ENCODE peak calls at places on chromosome 20, in seven cellular contexts. J is breast epithelium, C is choroid plexus epithelial cell, N is PC-3, A is fibroblast of villous mesenchyme, K is GM06990, S is AG04450. Y is an unnamed sample.

GRCh38 chr20:22532598-22532997 is 51.8 kb downstream of the FOXA2 start:
- DNase-seq in A (no peak), N (no peak), S (no peak), J (no peak), K (no peak), C (no peak), Y (no peak)

GRCh38 chr20:25067102-25067987 is 9.4 kb upstream of the ACSS1 start:
- DNase-seq in S (no peak), J (peak), N (no peak), A (no peak), K (no peak), C (no peak), Y (no peak)

GRCh38 chr20:38275815-38276550 is 15.4 kb upstream of the KIAA1755 start:
- DNase-seq in K (no peak), C (peak), N (peak), S (peak), J (no peak), A (peak), Y (no peak)

GRCh38 chr20:1816384-1817381 is 78.5 kb upstream of the SIRPA start:
- DNase-seq in N (peak), A (no peak), S (no peak), K (no peak), C (no peak), J (no peak), Y (no peak)

GRCh38 chr20:48538058-48538825 is 289.6 kb downstream of the PREX1 start:
- DNase-seq in C (peak), N (peak), S (no peak), K (no peak), J (no peak), A (peak), Y (no peak)

GRCh38 chr20:20480689-20481088 is 112.8 kb downstream of the INSM1 start:
- DNase-seq in J (no peak), A (peak), S (no peak), N (peak), K (no peak), C (peak), Y (no peak)

GRCh38 chr20:48716086-48716485 is 111.7 kb downstream of the PREX1 start:
- DNase-seq in C (no peak), K (peak), A (no peak), J (no peak), N (no peak), S (no peak), Y (peak)

GRCh38 chr20:33401922-33402369 is 627 bp upstream of the CDK5RAP1 start:
- DNase-seq in K (no peak), N (no peak), S (no peak), C (peak), A (peak), J (no peak), Y (peak)

GRCh38 chr20:13289031-13289430 is 68.0 kb downstream of the ISM1 start:
- DNase-seq in A (no peak), J (no peak), K (no peak), S (no peak), N (no peak), C (no peak), Y (no peak)

GRCh38 chr20:19944772-19945459 is 72.2 kb upstream of the NAA20 start:
- DNase-seq in K (peak), N (no peak), J (no peak), C (peak), S (no peak), A (peak), Y (peak)

GRCh38 chr20:22977047-22977785 is 57.9 kb upstream of the SSTR4 start:
- DNase-seq in S (no peak), N (no peak), A (no peak), K (no peak), J (no peak), C (no peak), Y (no peak)

GRCh38 chr20:8633366-8633765 is 435.5 kb upstream of the PLCB4 start:
- DNase-seq in J (no peak), C (no peak), K (no peak), A (no peak), N (peak), S (no peak), Y (no peak)

GRCh38 chr20:19789009-19789408 is 31.0 kb downstream of the RIN2 start:
- DNase-seq in J (no peak), A (no peak), N (no peak), K (no peak), C (no peak), S (no peak), Y (no peak)

GRCh38 chr20:17556842-17557674 is 12.8 kb upstream of the DSTN start:
- DNase-seq in A (no peak), N (peak), C (no peak), K (no peak), S (no peak), J (peak), Y (no peak)

GRCh38 chr20:51802170-51802745 is at the start of gene SALL4:
- DNase-seq in C (peak), J (no peak), K (no peak), N (no peak), S (no peak), A (no peak), Y (no peak)

GRCh38 chr20:57040924-57041323 is 225.5 kb downstream of the BMP7 start:
- DNase-seq in S (no peak), A (peak), C (peak), J (no peak), K (no peak), N (peak), Y (no peak)

GRCh38 chr20:44111712-44112335 is 75.2 kb downstream of the JPH2 start:
- DNase-seq in A (peak), K (no peak), N (peak), C (peak), J (no peak), S (no peak), Y (no peak)

DNA sequence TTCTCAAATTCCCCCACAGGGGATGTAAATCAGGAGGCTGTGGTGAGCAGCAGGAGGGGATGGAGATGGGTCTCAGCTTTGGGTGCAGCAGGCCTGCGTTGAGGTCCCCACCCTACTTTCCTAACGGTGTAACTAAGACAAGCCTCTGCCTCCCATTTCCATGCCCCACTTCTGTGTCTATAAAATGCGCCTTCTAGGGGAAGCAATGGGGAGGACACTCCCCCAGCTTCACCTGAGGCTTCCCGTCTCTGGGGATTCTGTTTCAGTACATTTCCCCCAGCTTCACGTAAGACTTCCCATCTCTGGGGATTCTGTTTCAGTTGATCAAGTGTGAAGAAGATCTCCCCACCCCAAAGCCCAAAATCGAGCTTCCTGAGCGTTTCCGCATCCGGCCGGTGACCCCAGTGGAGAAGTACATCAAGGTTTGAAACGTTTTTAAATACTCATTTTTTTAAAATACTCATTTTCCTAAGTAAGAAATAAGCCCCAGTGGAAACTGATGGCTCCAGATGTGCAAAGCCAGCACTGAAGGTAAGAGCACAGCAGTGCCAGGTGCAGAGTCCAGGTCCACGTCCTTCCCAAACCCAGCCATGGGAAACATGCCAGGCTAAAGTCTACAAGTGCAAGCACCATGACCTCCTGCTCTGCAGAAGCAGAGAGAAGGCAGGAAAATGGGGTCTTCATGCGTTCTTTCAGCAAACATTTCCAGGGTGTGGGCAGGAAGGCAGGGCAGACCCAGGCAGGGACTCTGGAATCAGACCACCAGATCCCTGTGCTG is 73.1 kb downstream of the ANKRD60 start:
- DNase-seq in N (no peak), A (no peak), C (no peak), S (no peak), K (no peak), J (no peak), Y (no peak)
- TF ChIP-seq CTCF in N (peak), A (no peak), C (no peak), S (no peak), K (peak), J (no peak), Y (peak)

GRCh38 chr20:62470459-62470858 is 5.3 kb downstream of the GATA5 start:
- DNase-seq in S (no peak), K (no peak), C (no peak), J (no peak), N (no peak), A (no peak), Y (no peak)

GRCh38 chr20:62473717-62474584 is 1.8 kb downstream of the GATA5 start:
- DNase-seq in J (no peak), K (no peak), N (no peak), C (no peak), S (no peak), A (no peak), Y (no peak)

GRCh38 chr20:62473200-62473585 is 2.6 kb downstream of the GATA5 start:
- DNase-seq in J (no peak), C (no peak), A (no peak), N (no peak), K (no peak), S (no peak), Y (no peak)

GRCh38 chr20:62472343-62473199 is 3.2 kb downstream of the GATA5 start:
- DNase-seq in A (no peak), K (no peak), N (no peak), J (no peak), S (no peak), C (no peak), Y (no peak)

GRCh38 chr20:62472020-62472342 is 3.8 kb downstream of the GATA5 start:
- DNase-seq in S (no peak), K (no peak), A (no peak), N (no peak), J (no peak), C (no peak), Y (no peak)
- H3K4me3 ChIP-seq in S (no peak), K (no peak), A (no peak), N (no peak), J (no peak), C (no peak), Y (no peak)

GRCh38 chr20:362271-363254 is 15.7 kb downstream of the NRSN2 start:
- DNase-seq in C (peak), S (no peak), N (peak), K (peak), J (peak), A (peak), Y (peak)
- TF ChIP-seq CTCF in C (peak), S (peak), N (peak), K (peak), J (peak), A (peak), Y (peak)

DNA sequence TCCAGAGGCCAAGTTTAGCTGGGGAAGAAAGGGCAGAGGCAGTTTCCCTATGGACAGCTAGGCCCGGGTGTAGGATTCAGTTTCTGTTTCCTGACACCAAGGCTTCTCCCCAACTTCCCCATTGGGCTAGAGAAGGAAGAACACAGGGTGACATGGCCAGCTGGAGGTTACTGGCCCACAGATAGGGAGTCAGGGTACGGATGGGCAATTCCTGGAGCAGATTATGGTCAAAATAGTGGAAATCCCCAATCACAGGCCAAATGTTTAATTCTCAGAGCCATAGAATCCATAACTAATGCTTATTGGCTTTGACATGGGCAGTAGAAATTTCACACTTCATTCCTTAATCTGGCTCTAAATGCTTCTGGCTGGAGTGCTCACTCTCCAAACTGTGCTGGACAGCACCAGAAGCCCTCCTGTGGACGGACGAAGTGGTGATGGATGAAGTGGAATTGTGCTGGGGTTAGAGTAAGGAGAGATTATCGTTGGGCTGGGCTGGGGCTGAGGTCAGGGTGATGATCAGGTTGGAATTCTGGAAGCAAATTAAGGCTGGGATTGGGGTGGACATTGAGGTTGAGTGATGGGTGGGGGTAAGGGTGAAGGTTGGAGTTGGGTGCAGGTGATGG is 869 bp downstream of the SIGLEC1 start:
- DNase-seq in A (no peak), C (no peak), J (no peak), S (no peak), K (no peak), N (no peak), Y (no peak)
- H3K4me3 ChIP-seq in A (no peak), C (no peak), J (peak), S (no peak), K (no peak), N (no peak), Y (no peak)

GRCh38 chr20:37096415-37097039 is 730 bp upstream of the RBL1 start:
- DNase-seq in J (no peak), A (no peak), K (peak), C (no peak), N (no peak), S (no peak), Y (peak)
- TF ChIP-seq CTCF in J (no peak), A (no peak), K (no peak), C (no peak), N (no peak), S (no peak), Y (no peak)

DNA sequence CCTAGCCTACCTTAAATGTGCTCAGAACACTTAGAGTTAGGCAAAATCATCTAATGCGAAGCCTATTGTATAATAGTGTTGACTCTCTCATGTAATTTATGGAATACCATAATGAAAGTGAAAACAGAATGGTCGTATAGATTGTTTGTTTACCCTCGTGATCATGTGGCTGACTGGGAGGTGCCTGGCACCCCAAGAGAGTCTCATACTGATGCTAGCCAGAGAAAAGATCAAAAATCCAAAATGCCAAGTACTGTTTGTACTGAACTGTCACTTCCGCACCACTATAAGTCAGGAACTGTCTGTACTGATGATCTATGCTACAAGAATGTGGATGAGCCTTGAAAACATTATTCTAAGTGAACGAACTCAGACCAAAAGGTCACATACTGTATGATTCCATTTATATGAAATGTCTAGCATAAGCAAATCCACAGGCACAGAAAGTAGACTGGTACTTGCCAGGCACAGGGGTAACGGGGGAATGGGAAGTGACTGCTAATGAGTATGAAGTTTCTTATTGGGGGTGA is 22.4 kb downstream of the ZMYND8 start:
- DNase-seq in S (peak), J (no peak), C (peak), A (peak), N (peak), K (no peak), Y (no peak)
- H3K4me3 ChIP-seq in S (peak), J (no peak), C (no peak), A (peak), N (peak), K (no peak), Y (no peak)

GRCh38 chr20:46967647-46968046 is 73.0 kb downstream of the EYA2 start:
- DNase-seq in J (no peak), S (no peak), K (no peak), N (no peak), A (no peak), C (no peak), Y (no peak)
- TF ChIP-seq CTCF in J (no peak), S (no peak), K (no peak), N (no peak), A (no peak), C (no peak), Y (no peak)

DNA sequence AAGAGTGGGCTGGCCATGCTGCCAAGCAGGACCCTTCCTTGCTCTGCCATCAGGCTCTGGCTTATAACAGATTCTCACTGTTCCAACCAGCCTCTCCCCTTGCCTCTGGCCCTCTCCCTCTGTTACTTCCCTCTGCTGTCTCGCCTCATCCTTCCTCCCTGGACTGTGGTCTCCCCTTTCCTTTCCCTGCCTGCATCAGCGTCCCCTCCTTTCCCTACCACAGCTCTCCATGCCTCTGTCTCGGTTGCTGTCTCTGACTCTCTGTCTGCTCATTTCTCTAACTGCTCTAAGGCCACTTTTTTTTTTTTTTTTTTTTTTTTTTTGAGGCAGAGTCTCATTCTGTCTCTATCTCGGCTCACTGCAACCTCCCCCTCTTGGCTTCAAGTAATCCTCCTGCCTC is 173.4 kb downstream of the PTPRT start:
- DNase-seq in A (no peak), K (no peak), N (no peak), C (no peak), S (no peak), J (no peak), Y (no peak)
- H3K4me3 ChIP-seq in A (no peak), K (no peak), N (no peak), C (no peak), S (no peak), J (no peak), Y (no peak)

GRCh38 chr20:63819224-63819917 is 11.7 kb downstream of the ZBTB46 start:
- DNase-seq in J (no peak), A (peak), N (peak), S (no peak), C (peak), K (no peak), Y (no peak)
- TF ChIP-seq CTCF in J (peak), A (peak), N (peak), S (peak), C (peak), K (no peak), Y (no peak)

Y was measured in GM12865.